ENCODE peak calls at places on chromosomes 11 and 22, in six cellular contexts. Q is lower lobe of right lung, W is hepatocyte, A is fibroblast of lung, S is SK-N-SH, X is IMR-90. P is an unnamed sample.
A peak's percentile ranks its signal among the peaks of the same experiment; 100 is the strongest.

GRCh38 chr11:68832476-68833176 is 9.1 kb downstream of the CPT1A start:
- DNase-seq in S (peak; percentile 69), A (no peak), Q (no peak), W (no peak), X (no peak), P (no peak)

GRCh38 chr11:12377106-12377823 is at the start of gene PARVA:
- DNase-seq in S (no peak), X (peak; percentile 81), Q (peak; percentile 75), A (peak; percentile 78), W (peak; percentile 88), P (no peak)

GRCh38 chr11:8228206-8228605 is 35.5 kb downstream of the LMO1 start:
- DNase-seq in A (no peak), W (no peak), S (no peak), Q (peak; percentile 14), X (no peak), P (no peak)

GRCh38 chr22:47303161-47303890 is 540.9 kb downstream of the TBC1D22A start:
- DNase-seq in A (no peak), S (no peak), Q (no peak), W (no peak), X (no peak), P (no peak)

GRCh38 chr11:12810497-12810896 is 136.3 kb downstream of the TEAD1 start:
- DNase-seq in A (peak; percentile 43), X (peak; percentile 64), S (no peak), Q (no peak), W (no peak), P (no peak)

GRCh38 chr22:24894220-24894975 is 52.1 kb downstream of the LHFPL7 start:
- DNase-seq in W (peak; percentile 89), Q (peak; percentile 88), S (peak; percentile 81), X (peak; percentile 68), A (peak; percentile 97), P (peak; percentile 86)

GRCh38 chr22:48952256-48953102 is 875.2 kb downstream of the BRD1 start:
- DNase-seq in X (no peak), Q (no peak), S (no peak), W (no peak), A (no peak), P (no peak)

GRCh38 chr22:40178417-40179409 is 988 bp downstream of the TNRC6B start:
- DNase-seq in Q (no peak), X (peak; percentile 57), W (peak; percentile 54), A (peak; percentile 48), S (peak; percentile 16), P (peak; percentile 46)

GRCh38 chr11:68598816-68599653 is 85.3 kb upstream of the GAL start:
- DNase-seq in A (no peak), S (no peak), Q (no peak), W (no peak), X (peak; percentile 34), P (no peak)

GRCh38 chr11:102950622-102951081 is 4.9 kb downstream of the MMP13 start:
- DNase-seq in Q (no peak), A (peak; percentile 87), S (no peak), X (peak; percentile 56), W (no peak), P (no peak)

GRCh38 chr11:28701760-28702449 is 593.7 kb downstream of the METTL15 start:
- DNase-seq in W (no peak), S (no peak), Q (no peak), A (no peak), X (no peak), P (no peak)

GRCh38 chr11:7056828-7057513 is 31.8 kb upstream of the RBMXL2 start:
- DNase-seq in Q (no peak), S (no peak), W (no peak), X (peak; percentile 12), A (peak; percentile 1), P (no peak)

GRCh38 chr22:32660292-32660691 is 141.2 kb upstream of the TIMP3 start:
- DNase-seq in S (peak; percentile 81), W (peak; percentile 81), Q (peak; percentile 69), X (peak; percentile 70), A (peak; percentile 71), P (peak; percentile 72)

GRCh38 chr22:38422615-38423511 is 32.1 kb downstream of the KCNJ4 start:
- DNase-seq in Q (no peak), S (no peak), X (no peak), W (no peak), A (no peak), P (no peak)

GRCh38 chr11:1728931-1729691 is 21.3 kb downstream of the IFITM10 start:
- DNase-seq in S (no peak), W (no peak), A (no peak), Q (no peak), X (no peak), P (no peak)

GRCh38 chr11:1727088-1727690 is 23.2 kb downstream of the IFITM10 start:
- DNase-seq in S (no peak), X (no peak), A (no peak), Q (no peak), W (no peak), P (no peak)

GRCh38 chr11:1727861-1728260 is 22.5 kb downstream of the IFITM10 start:
- DNase-seq in Q (no peak), W (no peak), S (no peak), X (no peak), A (no peak), P (no peak)

GRCh38 chr11:1729692-1730011 is 20.7 kb downstream of the IFITM10 start:
- DNase-seq in W (no peak), Q (no peak), A (no peak), S (no peak), X (no peak), P (no peak)

GRCh38 chr11:1728281-1728680 is 22.1 kb downstream of the IFITM10 start:
- DNase-seq in W (no peak), Q (no peak), X (no peak), S (no peak), A (no peak), P (no peak)
- H3K4me1 ChIP-seq in W (peaks cover 5% of the 10 kb centered on the region), Q (no peaks in the 10 kb centered on the region), X (no peaks in the 10 kb centered on the region), S (peaks cover 24% of the 10 kb centered on the region), A (no peaks in the 10 kb centered on the region), P (no peaks in the 10 kb centered on the region)

GRCh38 chr11:117909611-117910382 is 19.4 kb downstream of the TMPRSS13 start:
- DNase-seq in S (no peak), Q (no peak), A (no peak), W (no peak), X (no peak), P (no peak)

GRCh38 chr11:117908959-117909610 is 20.1 kb downstream of the TMPRSS13 start:
- DNase-seq in X (no peak), S (peak; percentile 83), W (peak; percentile 65), A (no peak), Q (no peak), P (peak; percentile 68)

GRCh38 chr11:117906710-117907109 is 22.5 kb downstream of the TMPRSS13 start:
- DNase-seq in A (no peak), W (no peak), X (no peak), S (no peak), Q (no peak), P (no peak)

GRCh38 chr11:117907276-117908110 is 21.7 kb downstream of the TMPRSS13 start:
- DNase-seq in W (peak; percentile 95), A (peak; percentile 97), Q (peak; percentile 80), X (peak; percentile 81), S (peak; percentile 74), P (peak; percentile 97)

DNA sequence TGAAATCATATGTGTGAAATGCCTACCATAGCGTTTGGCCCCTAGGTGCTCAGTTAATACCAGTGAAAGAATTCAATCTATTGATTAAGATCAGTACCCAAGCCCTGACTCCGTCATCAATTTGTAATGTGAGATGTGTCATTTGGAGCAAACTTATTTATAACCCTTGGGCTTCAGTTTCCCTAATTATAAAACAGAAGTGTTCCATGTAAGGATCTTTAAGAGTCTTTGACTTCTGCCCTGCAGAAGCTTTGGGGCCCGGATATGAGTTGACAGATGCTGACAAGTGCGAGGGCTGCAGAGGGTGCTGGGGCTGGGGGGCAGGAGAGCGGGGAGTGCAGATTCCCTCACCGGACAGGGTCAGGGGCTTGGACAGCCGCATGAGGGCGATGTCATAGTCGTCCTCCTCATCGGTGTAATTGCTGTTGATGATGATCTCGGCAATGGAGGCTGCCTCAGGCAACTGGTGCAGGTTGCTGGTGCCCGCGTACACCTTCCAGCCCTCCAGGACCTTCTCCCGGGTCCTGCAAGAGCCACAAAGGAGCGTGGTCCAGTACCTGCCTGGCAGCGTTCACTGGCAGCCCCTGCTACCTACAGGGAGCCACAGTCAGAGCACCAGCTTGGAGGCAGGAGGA is 20.8 kb downstream of the TMPRSS13 start:
- DNase-seq in A (no peak), W (no peak), S (peak; percentile 45), Q (no peak), X (no peak), P (no peak)
- TF ChIP-seq CTCF in A (no peak), W (no peak), S (no peak), Q (no peak), X (no peak), P (peak; percentile 4)

DNA sequence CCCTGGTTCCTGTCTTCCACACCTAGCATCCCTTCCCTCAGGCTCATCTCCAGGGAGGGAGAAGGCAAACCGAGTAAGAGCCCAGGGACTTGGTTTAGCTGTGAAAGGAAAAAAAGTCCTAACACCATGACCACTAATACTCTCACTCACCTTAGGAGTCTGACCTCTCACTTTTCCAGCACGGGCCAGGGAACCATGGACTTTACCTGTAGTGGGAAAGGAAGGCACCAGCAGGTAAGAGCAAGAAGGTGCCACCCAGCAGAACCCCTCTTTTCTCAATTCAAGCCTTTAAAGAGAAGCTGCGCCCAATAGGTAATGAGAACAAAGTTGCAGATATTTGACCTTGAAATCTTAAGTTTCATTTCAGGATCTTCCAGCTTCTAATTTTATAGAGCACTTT is 1.1 kb downstream of the FAU start:
- DNase-seq in X (no peak), S (no peak), Q (no peak), A (no peak), W (no peak), P (no peak)
- H3K4me3 ChIP-seq in X (peak overlapping the region; percentile 74), S (peak overlapping the region; percentile 91), Q (peak overlapping the region; percentile 84), A (peak overlapping the region; percentile 84), W (peak overlapping the region; percentile 60), P (peak overlapping the region; percentile 88)

GRCh38 chr22:20552913-20553401 is 45.5 kb downstream of the MED15 start:
- DNase-seq in S (no peak), A (peak; percentile 79), Q (no peak), W (peak; percentile 55), X (peak; percentile 83), P (no peak)

GRCh38 chr22:20552450-20552894 is 45.1 kb downstream of the MED15 start:
- DNase-seq in A (peak; percentile 57), W (peak; percentile 51), Q (no peak), X (peak; percentile 42), S (no peak), P (peak; percentile 73)

GRCh38 chr22:20550851-20551744 is 43.7 kb downstream of the MED15 start:
- DNase-seq in A (peak; percentile 54), S (no peak), W (peak; percentile 55), X (peak; percentile 78), Q (no peak), P (no peak)

GRCh38 chr22:20550057-20550817 is 42.8 kb downstream of the MED15 start:
- DNase-seq in S (no peak), A (no peak), X (no peak), W (no peak), Q (no peak), P (no peak)

DNA sequence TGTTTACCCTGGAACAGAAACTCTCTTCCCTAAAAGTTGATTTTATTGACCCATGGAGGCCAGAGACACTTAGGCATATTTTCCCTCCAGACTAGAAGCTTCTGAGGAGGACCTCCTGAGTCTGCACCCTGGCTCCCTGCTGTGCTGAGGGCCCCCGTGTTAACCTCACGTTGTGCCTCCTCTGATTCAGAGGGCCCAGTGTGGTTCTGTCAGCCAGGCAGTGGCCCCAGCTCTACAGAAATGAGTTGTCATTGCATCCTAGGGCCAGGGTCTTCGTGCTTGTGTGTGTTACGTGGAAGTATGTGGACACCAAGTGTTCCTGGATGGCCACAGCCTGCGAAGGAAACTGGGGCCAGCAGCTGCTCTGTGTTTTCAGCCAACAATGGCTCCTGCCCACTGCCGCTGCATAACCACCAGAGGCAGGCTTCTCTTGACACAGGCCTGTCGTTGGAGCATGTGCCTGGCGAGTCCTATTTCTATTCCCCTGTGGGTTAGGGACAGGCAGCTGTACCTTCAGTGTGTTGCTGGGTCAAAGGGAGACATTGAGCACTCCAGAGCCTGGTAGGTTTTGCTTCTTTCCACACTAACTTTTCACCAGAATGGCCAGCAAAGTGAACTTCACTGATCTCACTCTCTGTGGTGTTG is 44.5 kb downstream of the MED15 start:
- DNase-seq in S (no peak), X (no peak), A (no peak), W (no peak), Q (no peak), P (peak; percentile 87)
- H3K4me1 ChIP-seq in S (peaks cover 40% of the 10 kb centered on the region), X (peaks cover 47% of the 10 kb centered on the region), A (peaks cover 49% of the 10 kb centered on the region), W (peaks cover 40% of the 10 kb centered on the region), Q (peaks cover 83% of the 10 kb centered on the region), P (peaks cover 46% of the 10 kb centered on the region)